ENCODE peak calls at places on chromosomes 13 and 19, in eight cellular contexts. U is ELF-1; C is ascending aorta; B is pancreas; W is stimulated activated CD8-positive, alpha-beta memory T cell treated with anti-CD3 and anti-CD28 coated beads, Interleukin-7, amount 100 ng/mL, for 1 hour; N is activated gamma-delta T cell treated with anti-CD3 and anti-CD28 coated beads, Interleukin-2, amount 50 U/mL, for 16 hours; S is C1 segment of cervical spinal cord; F is stimulated activated CD4-positive, alpha-beta T cell treated with anti-CD3 and anti-CD28 coated beads, Interleukin-2, amount 100 ng/mL, for 24 hours. G is an unnamed sample.

GRCh38 chr19:7799640-7800355 is 30.2 kb upstream of the EVI5L start:
- DNase-seq in U (peak), C (no peak), B (peak), W (peak), N (peak), S (peak), F (peak), G (no peak)

GRCh38 chr13:30112602-30113435 is 194.5 kb downstream of the KATNAL1 start:
- DNase-seq in U (peak), C (peak), B (peak), W (peak), N (peak), S (peak), F (peak), G (peak)

GRCh38 chr19:2922987-2923386 is 21.8 kb downstream of the ZNF77 start:
- DNase-seq in U (peak), C (no peak), B (peak), W (no peak), N (no peak), S (no peak), F (no peak), G (no peak)

GRCh38 chr13:114282143-114282685 is 813 bp downstream of the UPF3A start:
- DNase-seq in U (peak), C (no peak), B (peak), W (no peak), N (no peak), S (no peak), F (peak), G (no peak)

GRCh38 chr13:51728972-51729371 is 75.0 kb downstream of the DHRS12 start:
- DNase-seq in U (no peak), C (no peak), B (no peak), W (no peak), N (no peak), S (no peak), F (no peak), G (no peak)

GRCh38 chr19:58091251-58091995 is 6.6 kb downstream of the ZSCAN18 start:
- DNase-seq in U (no peak), C (no peak), B (no peak), W (no peak), N (no peak), S (no peak), F (no peak), G (no peak)

GRCh38 chr19:46413262-46414031 is at the start of gene CCDC8:
- DNase-seq in U (peak), C (no peak), B (peak), W (no peak), N (no peak), S (peak), F (no peak), G (no peak)

GRCh38 chr13:93547886-93548285 is 321.3 kb downstream of the GPC6 start:
- DNase-seq in U (no peak), C (no peak), B (no peak), W (no peak), N (no peak), S (no peak), F (no peak), G (no peak)

GRCh38 chr19:3524075-3524842 is 14.7 kb upstream of the TEKTIP1 start:
- DNase-seq in U (no peak), C (no peak), B (no peak), W (no peak), N (no peak), S (no peak), F (no peak), G (no peak)

GRCh38 chr13:106573279-106573831 is 5.4 kb upstream of the ARGLU1 start:
- DNase-seq in U (no peak), C (no peak), B (no peak), W (no peak), N (no peak), S (no peak), F (no peak), G (no peak)

GRCh38 chr13:99566125-99567083 is 65.1 kb downstream of the TM9SF2 start:
- DNase-seq in U (no peak), C (no peak), B (no peak), W (no peak), N (no peak), S (no peak), F (no peak), G (no peak)

GRCh38 chr13:23381877-23382276 is 51.6 kb downstream of the SACS start:
- DNase-seq in U (no peak), C (no peak), B (no peak), W (no peak), N (no peak), S (no peak), F (no peak), G (no peak)

GRCh38 chr19:36067681-36068080 is 13.0 kb downstream of the WDR62 start:
- DNase-seq in U (no peak), C (no peak), B (no peak), W (no peak), N (no peak), S (no peak), F (no peak), G (no peak)

GRCh38 chr13:96958286-96958891 is 35.9 kb downstream of the OXGR1 start:
- DNase-seq in U (no peak), C (no peak), B (no peak), W (no peak), N (no peak), S (no peak), F (no peak), G (no peak)

GRCh38 chr13:105908581-105908980 is 626.9 kb downstream of the EFNB2 start:
- DNase-seq in U (no peak), C (no peak), B (no peak), W (no peak), N (no peak), S (no peak), F (peak), G (no peak)

GRCh38 chr19:44570984-44571684 is 41.7 kb upstream of the CEACAM20 start:
- DNase-seq in U (peak), C (no peak), B (no peak), W (peak), N (peak), S (no peak), F (peak), G (peak)

GRCh38 chr19:53936035-53936434 is 26.7 kb upstream of the CACNG8 start:
- DNase-seq in U (no peak), C (no peak), B (no peak), W (no peak), N (no peak), S (no peak), F (no peak), G (no peak)

GRCh38 chr13:42047561-42048322 is 706 bp upstream of the DGKH start:
- DNase-seq in U (peak), C (no peak), B (peak), W (no peak), N (no peak), S (no peak), F (peak), G (no peak)

GRCh38 chr19:42693760-42694350 is 46.4 kb downstream of the PSG3 start:
- DNase-seq in U (peak), C (no peak), B (peak), W (no peak), N (no peak), S (no peak), F (peak), G (no peak)

GRCh38 chr13:43132228-43132627 is 108.8 kb downstream of the DNAJC15 start:
- DNase-seq in U (peak), C (no peak), B (no peak), W (no peak), N (no peak), S (no peak), F (no peak), G (no peak)

GRCh38 chr13:39224841-39225240 is 186.6 kb downstream of the NHLRC3 start:
- DNase-seq in U (no peak), C (no peak), B (no peak), W (no peak), N (no peak), S (no peak), F (no peak), G (no peak)